ENCODE peak calls at places on chromosomes 6 and 20, in four cellular contexts. Z, E, I and D are unnamed samples. For H3K4me1, the result is how much of the 10 kb centered on the place peaks cover.

GRCh38 chr6:3592371-3592941 is 135.6 kb upstream of the SLC22A23 start:
- DNase-seq in E (no peak), Z (peak), I (no peak), D (no peak)

GRCh38 chr6:168133707-168134398 is 54.8 kb upstream of the FRMD1 start:
- DNase-seq in I (no peak), Z (no peak), E (peak), D (no peak)

GRCh38 chr6:55299285-55299684 is 28.0 kb upstream of the GFRAL start:
- DNase-seq in E (no peak), I (no peak), Z (no peak), D (no peak)

GRCh38 chr6:15023448-15023847 is 222.4 kb upstream of the JARID2 start:
- DNase-seq in I (no peak), Z (no peak), E (no peak), D (no peak)

GRCh38 chr6:158849899-158850806 is 31.0 kb upstream of the EZR start:
- DNase-seq in Z (peak), I (no peak), E (no peak), D (no peak)

GRCh38 chr20:17594443-17594842 is 24.6 kb downstream of the DSTN start:
- DNase-seq in E (no peak), Z (peak), I (no peak), D (peak)

GRCh38 chr6:32623693-32624092 is 13.5 kb upstream of the HLA-DQA1 start:
- DNase-seq in Z (no peak), E (no peak), I (no peak), D (no peak)

GRCh38 chr6:89145962-89146747 is at the start of gene PM20D2:
- DNase-seq in E (peak), Z (peak), I (peak), D (peak)

GRCh38 chr6:10316327-10316726 is 98.5 kb downstream of the TFAP2A start:
- DNase-seq in E (no peak), Z (peak), I (no peak), D (peak)

GRCh38 chr6:3669916-3670315 is 81.6 kb downstream of the PXDC1 start:
- DNase-seq in I (no peak), Z (no peak), E (no peak), D (no peak)

GRCh38 chr6:128601060-128601459 is 80.7 kb upstream of the PTPRK start:
- DNase-seq in Z (no peak), I (no peak), E (no peak), D (no peak)

GRCh38 chr6:149566372-149567193 is at the start of gene GINM1:
- DNase-seq in I (peak), E (peak), Z (peak), D (peak)

GRCh38 chr6:83613378-83613777 is 95.5 kb downstream of the SNAP91 start:
- DNase-seq in I (no peak), E (no peak), Z (no peak), D (no peak)

GRCh38 chr6:80282913-80283554 is 176.6 kb downstream of the BCKDHB start:
- DNase-seq in E (no peak), Z (peak), I (no peak), D (no peak)

GRCh38 chr6:4225207-4225872 is 90.0 kb upstream of the ECI2 start:
- DNase-seq in I (no peak), E (peak), Z (peak), D (no peak)

GRCh38 chr6:139996253-139996834 is 621.9 kb upstream of the CITED2 start:
- DNase-seq in I (no peak), Z (no peak), E (peak), D (peak)

DNA sequence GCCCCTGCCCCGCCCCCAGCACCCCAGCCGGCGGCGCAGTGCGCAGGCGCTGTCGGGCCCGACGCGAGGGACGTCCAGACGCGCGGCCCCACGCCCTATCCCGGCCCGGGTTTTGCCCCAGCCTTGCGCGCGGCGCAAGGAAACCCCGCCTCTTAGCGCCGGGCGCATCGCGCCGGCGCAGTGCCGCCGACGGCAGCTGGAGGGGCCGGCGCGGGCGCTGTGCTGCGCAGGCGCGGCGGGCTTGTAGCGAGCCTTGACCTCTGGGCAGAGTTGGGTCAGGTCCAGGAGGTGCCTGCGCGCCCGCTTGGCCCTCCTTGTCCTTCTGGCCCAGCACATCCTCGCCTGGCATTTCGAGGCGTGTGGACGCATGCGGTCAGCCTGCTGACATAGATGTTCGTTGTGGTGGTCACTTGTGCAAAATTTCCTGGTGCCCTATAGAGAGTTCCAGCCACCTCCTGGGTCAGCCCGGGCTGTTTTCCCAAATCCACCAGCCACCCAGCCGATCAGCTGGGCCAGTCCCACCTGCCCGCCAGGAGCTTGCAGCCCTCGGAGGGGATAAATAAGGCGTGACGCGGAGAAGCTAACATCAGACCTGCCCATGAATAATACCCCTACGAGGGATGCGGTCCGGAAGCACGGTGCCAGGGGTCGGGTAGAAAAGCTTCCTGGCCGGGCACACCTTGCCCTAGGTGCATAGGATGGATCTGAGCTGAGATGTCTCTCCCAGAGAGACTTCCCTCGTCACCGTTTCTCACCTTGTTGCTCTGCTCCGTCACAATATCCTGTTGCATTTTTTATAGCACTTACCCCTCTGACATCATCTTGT is 423 bp upstream of the PRELID3B start:
- DNase-seq in E (peak), Z (peak), I (peak), D (peak)
- H3K4me1 ChIP-seq in E (under half), Z (half or more), I (under half), D (under half)

GRCh38 chr20:59602546-59603080 is 1.7 kb upstream of the PHACTR3 start:
- DNase-seq in E (no peak), I (no peak), Z (no peak), D (no peak)

GRCh38 chr20:59603727-59604608 is at the start of gene PHACTR3:
- DNase-seq in Z (no peak), I (no peak), E (peak), D (peak)

GRCh38 chr20:59605691-59606364 is 1.5 kb downstream of the PHACTR3 start:
- DNase-seq in Z (no peak), I (no peak), E (no peak), D (no peak)

GRCh38 chr20:59604770-59605665 is 678 bp downstream of the PHACTR3 start:
- DNase-seq in Z (peak), I (no peak), E (peak), D (no peak)

GRCh38 chr20:59603176-59603575 is 1.2 kb upstream of the PHACTR3 start:
- DNase-seq in Z (no peak), E (no peak), I (no peak), D (no peak)
- H3K4me1 ChIP-seq in Z (under half), E (under half), I (under half), D (under half)

GRCh38 chr20:49982346-49983122 is at the start of gene SNAI1:
- DNase-seq in Z (peak), I (peak), E (peak), D (peak)

GRCh38 chr20:49980140-49981008 is 2.4 kb upstream of the SNAI1 start:
- DNase-seq in Z (no peak), E (no peak), I (no peak), D (no peak)

GRCh38 chr20:49981218-49982071 is 1.3 kb upstream of the SNAI1 start:
- DNase-seq in E (no peak), Z (no peak), I (no peak), D (no peak)

GRCh38 chr20:49983123-49983847 is 505 bp downstream of the SNAI1 start:
- DNase-seq in Z (peak), E (no peak), I (no peak), D (no peak)

DNA sequence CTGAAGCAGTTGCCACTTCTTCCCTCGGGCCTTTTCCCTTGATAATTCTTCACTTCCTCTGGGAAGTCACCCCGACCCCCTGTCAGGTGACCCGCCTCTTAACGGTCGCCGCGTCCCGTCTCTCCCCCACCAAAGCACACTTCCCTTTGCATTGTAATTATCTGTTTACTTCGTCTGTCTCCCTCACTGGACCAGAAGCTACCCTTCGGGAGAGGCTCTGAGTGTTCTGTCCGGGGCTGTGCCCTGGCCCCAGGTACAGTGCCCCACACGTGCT is 771 bp upstream of the SNAI1 start:
- DNase-seq in Z (no peak), E (no peak), I (no peak), D (no peak)
- H3K4me1 ChIP-seq in Z (under half), E (under half), I (under half), D (half or more)

GRCh38 chr6:108667984-108668383 is 107.3 kb downstream of the FOXO3 start:
- DNase-seq in Z (peak), I (no peak), E (no peak), D (no peak)
- H3K4me1 ChIP-seq in Z (under half), I (half or more), E (under half), D (under half)